ENCODE peak calls at places on chromosomes 3 and 15, in eight cellular contexts. Q is IMR-90; J is neuronal stem cell; P is thyroid gland; W is aorta; U is CD8-positive, alpha-beta T cell; H is suprapubic skin; V is iPS DF 6.9. K is an unnamed sample.
A peak's percentile ranks its signal among the peaks of the same experiment; 100 is the strongest.

GRCh38 chr3:109553573-109554371 is 216.4 kb upstream of the DPPA4 start:
- DNase-seq in J (no peak), H (no peak), Q (peak; percentile 18), P (no peak), U (no peak), W (no peak), V (no peak), K (no peak)

GRCh38 chr3:133136114-133137041 is 98.2 kb downstream of the TMEM108 start:
- DNase-seq in V (no peak), P (no peak), U (no peak), W (no peak), H (no peak), J (no peak), Q (no peak), K (no peak)

GRCh38 chr3:189324538-189325138 is 152.9 kb downstream of the TPRG1 start:
- DNase-seq in J (no peak), Q (peak; percentile 72), V (no peak), U (peak; percentile 66), P (peak; percentile 87), W (peak; percentile 42), H (no peak), K (no peak)

GRCh38 chr3:80060664-80061063 is 292.9 kb upstream of the ROBO1 start:
- DNase-seq in H (no peak), W (no peak), P (no peak), Q (no peak), J (no peak), U (no peak), V (no peak), K (no peak)

GRCh38 chr3:150073031-150073430 is 102.3 kb upstream of the PFN2 start:
- DNase-seq in H (no peak), J (no peak), U (no peak), Q (peak; percentile 68), W (no peak), V (no peak), P (peak; percentile 48), K (no peak)

GRCh38 chr3:50167069-50167781 is 12.1 kb downstream of the SEMA3F start:
- DNase-seq in Q (peak; percentile 36), H (no peak), W (no peak), V (no peak), P (peak; percentile 65), U (no peak), J (no peak), K (no peak)

GRCh38 chr3:142624725-142625440 is 28.7 kb downstream of the PLS1 start:
- DNase-seq in P (no peak), W (no peak), H (no peak), J (no peak), U (no peak), Q (no peak), V (no peak), K (no peak)

GRCh38 chr3:149609595-149609994 is 48.2 kb downstream of the WWTR1 start:
- DNase-seq in J (no peak), W (no peak), U (no peak), V (no peak), Q (no peak), P (no peak), H (no peak), K (no peak)

GRCh38 chr3:141323936-141324704 is 44.2 kb upstream of the ZBTB38 start:
- DNase-seq in H (no peak), W (no peak), Q (no peak), J (no peak), U (no peak), P (peak; percentile 42), V (no peak), K (no peak)

GRCh38 chr3:51392301-51393095 is 1.4 kb downstream of the RBM15B start:
- DNase-seq in H (peak; percentile 80), Q (no peak), W (no peak), P (no peak), U (no peak), J (no peak), V (no peak), K (no peak)

GRCh38 chr3:11556234-11556633 is 87.5 kb downstream of the VGLL4 start:
- DNase-seq in Q (no peak), V (no peak), W (peak; percentile 43), H (no peak), U (no peak), J (no peak), P (peak; percentile 61), K (peak; percentile 63)
- H3K36me3 ChIP-seq in Q (peaks cover 48% of the 10 kb centered on the region), V (peaks cover 5% of the 10 kb centered on the region), W (no peaks in the 10 kb centered on the region), H (peaks cover 33% of the 10 kb centered on the region), U (no peaks in the 10 kb centered on the region), J (peaks cover 91% of the 10 kb centered on the region), P (peaks cover 13% of the 10 kb centered on the region), K (peaks cover 34% of the 10 kb centered on the region)

GRCh38 chr3:119518026-119518425 is 19.7 kb downstream of the TIMMDC1 start:
- DNase-seq in J (no peak), P (no peak), W (no peak), U (no peak), Q (no peak), H (no peak), V (no peak), K (no peak)

GRCh38 chr3:119514637-119515036 is 16.3 kb downstream of the TIMMDC1 start:
- DNase-seq in H (no peak), W (no peak), Q (no peak), V (no peak), J (no peak), P (no peak), U (no peak), K (no peak)

GRCh38 chr3:119517112-119517511 is 18.8 kb downstream of the TIMMDC1 start:
- DNase-seq in H (no peak), Q (no peak), V (no peak), J (no peak), U (no peak), P (no peak), W (no peak), K (no peak)
- H3K36me3 ChIP-seq in H (peaks cover 91% of the 10 kb centered on the region), Q (peaks cover 32% of the 10 kb centered on the region), V (peaks cover 2% of the 10 kb centered on the region), J (peaks cover 96% of the 10 kb centered on the region), U (peaks cover 40% of the 10 kb centered on the region), P (peaks cover 68% of the 10 kb centered on the region), W (peaks cover 10% of the 10 kb centered on the region), K (peaks cover 97% of the 10 kb centered on the region)

GRCh38 chr15:98878862-98879261 is 128.7 kb downstream of the PGPEP1L start:
- DNase-seq in U (no peak), H (no peak), J (no peak), W (no peak), V (no peak), Q (no peak), P (peak; percentile 67), K (no peak)
- H3K36me3 ChIP-seq in U (no peaks in the 10 kb centered on the region), H (no peaks in the 10 kb centered on the region), J (no peaks in the 10 kb centered on the region), W (no peaks in the 10 kb centered on the region), V (no peaks in the 10 kb centered on the region), Q (no peaks in the 10 kb centered on the region), P (no peaks in the 10 kb centered on the region), K (no peaks in the 10 kb centered on the region)

GRCh38 chr3:14660942-14661341 is 9.4 kb downstream of the CCDC174 start:
- DNase-seq in U (no peak), Q (no peak), W (no peak), J (no peak), H (no peak), P (no peak), V (no peak), K (no peak)

GRCh38 chr3:14663396-14663795 is 11.5 kb upstream of the C3orf20 start:
- DNase-seq in J (no peak), U (no peak), V (no peak), P (no peak), Q (no peak), H (no peak), W (no peak), K (no peak)

GRCh38 chr3:14658978-14659377 is 7.4 kb downstream of the CCDC174 start:
- DNase-seq in Q (no peak), H (no peak), W (no peak), P (no peak), J (no peak), U (no peak), V (no peak), K (no peak)

DNA sequence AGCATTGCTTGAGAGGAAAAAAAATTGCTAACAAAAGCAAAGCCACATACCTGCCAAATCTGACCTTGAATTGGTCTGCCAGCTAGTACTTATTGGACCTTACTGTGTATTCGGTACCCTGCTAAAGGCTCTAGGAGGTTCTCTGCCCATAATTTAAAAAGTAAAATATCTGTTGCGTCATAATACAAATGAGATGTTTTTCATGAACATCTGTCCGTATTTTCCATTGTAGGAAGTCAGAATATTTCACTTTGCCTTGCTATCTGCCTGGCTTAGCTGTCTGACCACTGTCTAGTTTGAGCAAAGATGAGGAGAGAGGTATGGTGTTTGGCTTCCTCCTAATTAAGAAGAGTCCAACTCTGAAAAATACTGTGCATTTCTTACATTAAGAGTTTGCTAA is 10.8 kb upstream of the C3orf20 start:
- DNase-seq in U (no peak), J (no peak), H (no peak), P (no peak), V (no peak), Q (no peak), W (no peak), K (no peak)
- H3K36me3 ChIP-seq in U (peaks cover 91% of the 10 kb centered on the region), J (peaks cover 98% of the 10 kb centered on the region), H (peaks cover 100% of the 10 kb centered on the region), P (peaks cover 88% of the 10 kb centered on the region), V (peaks cover 20% of the 10 kb centered on the region), Q (peaks cover 56% of the 10 kb centered on the region), W (peaks cover 16% of the 10 kb centered on the region), K (peaks cover 100% of the 10 kb centered on the region)

GRCh38 chr3:32892625-32893598 is 58.5 kb upstream of the CCR4 start:
- DNase-seq in H (no peak), U (no peak), Q (no peak), W (no peak), V (no peak), P (no peak), J (no peak), K (no peak)

GRCh38 chr3:32888739-32889138 is 62.7 kb upstream of the CCR4 start:
- DNase-seq in U (no peak), H (no peak), Q (no peak), W (no peak), P (no peak), V (no peak), J (no peak), K (no peak)

GRCh38 chr3:32890420-32891276 is 60.8 kb upstream of the CCR4 start:
- DNase-seq in J (no peak), W (no peak), V (no peak), P (no peak), U (no peak), Q (no peak), H (no peak), K (no peak)

GRCh38 chr3:32894977-32895376 is 56.5 kb upstream of the CCR4 start:
- DNase-seq in P (no peak), V (no peak), H (no peak), J (no peak), W (no peak), U (no peak), Q (no peak), K (no peak)

DNA sequence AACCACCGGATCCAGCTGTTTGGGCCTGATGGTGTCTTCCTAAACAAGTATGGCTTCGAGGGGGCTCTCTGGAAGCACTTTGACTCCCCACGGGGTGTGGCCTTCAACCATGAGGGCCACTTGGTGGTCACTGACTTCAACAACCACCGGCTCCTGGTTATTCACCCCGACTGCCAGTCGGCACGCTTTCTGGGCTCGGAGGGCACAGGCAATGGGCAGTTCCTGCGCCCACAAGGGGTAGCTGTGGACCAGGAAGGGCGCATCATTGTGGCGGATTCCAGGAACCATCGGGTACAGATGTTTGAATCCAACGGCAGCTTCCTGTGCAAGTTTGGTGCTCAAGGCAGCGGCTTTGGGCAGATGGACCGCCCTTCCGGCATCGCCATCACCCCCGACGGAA is 60.1 kb upstream of the CCR4 start:
- DNase-seq in P (no peak), V (no peak), W (no peak), H (no peak), U (no peak), Q (no peak), J (no peak), K (no peak)
- H3K36me3 ChIP-seq in P (no peaks in the 10 kb centered on the region), V (peaks cover 40% of the 10 kb centered on the region), W (no peaks in the 10 kb centered on the region), H (no peaks in the 10 kb centered on the region), U (no peaks in the 10 kb centered on the region), Q (no peaks in the 10 kb centered on the region), J (peaks cover 99% of the 10 kb centered on the region), K (no peaks in the 10 kb centered on the region)

K was measured in tibial artery.